ENCODE peak calls at places on chromosomes 12 and 14, in seven cellular contexts. U is upper lobe of right lung; I is PC-3; F is activated B cell treated with CpG ODN at 0.5 μM for 24 hours; T is GM23338; N is CD4-positive, alpha-beta T cell; K is tibial artery. Z is an unnamed sample.

GRCh38 chr14:38065101-38065762 is 142.5 kb upstream of the SSTR1 start:
- DNase-seq in U (no peak), I (no peak), F (no peak), T (peak; percentile 29), N (peak; percentile 30), K (no peak), Z (no peak)

GRCh38 chr14:104770851-104771272 is 17.9 kb downstream of the SIVA1 start:
- DNase-seq in U (no peak), I (peak; percentile 38), F (no peak), T (peak; percentile 53), N (no peak), K (no peak), Z (no peak)

GRCh38 chr12:102629262-102629888 is 149.0 kb upstream of the IGF1 start:
- DNase-seq in U (no peak), I (no peak), F (no peak), T (no peak), N (no peak), K (no peak), Z (no peak)

GRCh38 chr12:106733660-106734059 is 40.8 kb upstream of the RIC8B start:
- DNase-seq in U (no peak), I (no peak), F (no peak), T (no peak), N (no peak), K (no peak), Z (no peak)

GRCh38 chr12:15214851-15215601 is 6.2 kb downstream of the RERG start:
- DNase-seq in U (no peak), I (no peak), F (no peak), T (no peak), N (no peak), K (no peak), Z (no peak)

GRCh38 chr14:72155379-72155993 is 223.3 kb downstream of the RGS6 start:
- DNase-seq in U (no peak), I (no peak), F (no peak), T (no peak), N (no peak), K (no peak), Z (no peak)

GRCh38 chr14:20631023-20631820 is 10.3 kb downstream of the OR6S1 start:
- DNase-seq in U (no peak), I (peak; percentile 86), F (no peak), T (peak; percentile 73), N (no peak), K (peak; percentile 42), Z (no peak)

GRCh38 chr14:77541905-77542304 is 43.3 kb upstream of the ISM2 start:
- DNase-seq in U (no peak), I (no peak), F (no peak), T (no peak), N (no peak), K (no peak), Z (no peak)

GRCh38 chr14:64807588-64807987 is 72.1 kb downstream of the SPTB start:
- DNase-seq in U (peak; percentile 62), I (peak; percentile 12), F (no peak), T (no peak), N (no peak), K (no peak), Z (no peak)

GRCh38 chr12:79834712-79835376 is 100.1 kb downstream of the PPP1R12A start:
- DNase-seq in U (no peak), I (no peak), F (no peak), T (no peak), N (no peak), K (no peak), Z (no peak)

GRCh38 chr12:119594772-119595445 is 1.3 kb downstream of the TMEM233 start:
- DNase-seq in U (peak; percentile 67), I (no peak), F (no peak), T (peak; percentile 51), N (no peak), K (no peak), Z (no peak)

GRCh38 chr12:115522010-115522409 is 755.5 kb downstream of the MED13L start:
- DNase-seq in U (no peak), I (no peak), F (no peak), T (no peak), N (no peak), K (no peak), Z (no peak)

GRCh38 chr12:109930028-109930800 is 30.1 kb downstream of the TCHP start:
- DNase-seq in U (no peak), I (no peak), F (no peak), T (no peak), N (no peak), K (no peak), Z (no peak)

GRCh38 chr12:62732861-62733427 is 202.0 kb downstream of the PPM1H start:
- DNase-seq in U (no peak), I (peak; percentile 71), F (no peak), T (no peak), N (no peak), K (no peak), Z (no peak)

GRCh38 chr12:6644903-6645302 is 2.3 kb downstream of the ACRBP start:
- DNase-seq in U (no peak), I (no peak), F (no peak), T (peak; percentile 66), N (no peak), K (peak; percentile 46), Z (no peak)
- TF ChIP-seq CTCF in U (peak; percentile 30), I (peak; percentile 16), F (no peak), T (peak; percentile 77), N (no peak), K (peak; percentile 32), Z (no peak)

GRCh38 chr14:94423465-94424056 is 29.0 kb downstream of the SERPINA11 start:
- DNase-seq in U (peak; percentile 87), I (peak; percentile 66), F (peak; percentile 21), T (peak; percentile 95), N (no peak), K (peak; percentile 58), Z (peak; percentile 71)
- TF ChIP-seq CTCF in U (peak; percentile 65), I (peak; percentile 70), F (no peak), T (peak; percentile 91), N (peak; percentile 37), K (peak; percentile 36), Z (peak; percentile 84)

GRCh38 chr12:124498870-124499753 is 68.3 kb downstream of the NCOR2 start:
- DNase-seq in U (no peak), I (no peak), F (no peak), T (no peak), N (no peak), K (no peak), Z (no peak)
- TF ChIP-seq CTCF in U (no peak), I (peak; percentile 42), F (no peak), T (peak; percentile 53), N (no peak), K (no peak), Z (no peak)

GRCh38 chr14:58297762-58298476 is 436 bp upstream of the ARID4A start:
- DNase-seq in U (peak; percentile 99), I (peak; percentile 100), F (peak; percentile 91), T (peak; percentile 100), N (peak; percentile 97), K (peak; percentile 97), Z (peak; percentile 98)
- TF ChIP-seq CTCF in U (no peak), I (peak; percentile 24), F (no peak), T (no peak), N (no peak), K (no peak), Z (no peak)

GRCh38 chr14:69002069-69002468 is 23.0 kb upstream of the ACTN1 start:
- DNase-seq in U (no peak), I (peak; percentile 63), F (no peak), T (peak; percentile 59), N (no peak), K (no peak), Z (no peak)
- TF ChIP-seq CTCF in U (peak; percentile 37), I (peak; percentile 56), F (no peak), T (peak; percentile 66), N (no peak), K (peak; percentile 10), Z (no peak)

GRCh38 chr14:73937012-73937411 is 12.9 kb downstream of the FAM161B start:
- DNase-seq in U (no peak), I (no peak), F (no peak), T (no peak), N (no peak), K (no peak), Z (no peak)

DNA sequence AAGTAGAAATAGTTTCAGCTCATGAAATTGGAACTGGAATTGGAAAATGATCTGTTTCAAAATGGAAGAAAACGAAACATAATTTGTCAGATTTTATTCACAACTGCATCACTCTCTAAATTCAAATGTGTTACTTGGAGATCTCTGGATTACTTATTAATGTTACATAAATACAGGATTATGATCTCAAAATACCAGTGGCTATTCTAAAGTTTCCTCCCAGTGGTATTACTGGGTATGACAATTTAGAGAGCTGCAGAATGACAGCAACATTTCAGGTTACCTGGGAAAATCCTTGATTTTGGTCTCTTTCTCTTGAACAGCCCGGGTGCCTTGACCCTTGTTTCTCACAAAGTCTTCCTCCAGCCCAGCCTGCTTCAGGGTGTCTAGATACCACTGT is 14.2 kb downstream of the FAM161B start:
- DNase-seq in U (no peak), I (peak; percentile 63), F (no peak), T (peak; percentile 51), N (no peak), K (no peak), Z (no peak)
- TF ChIP-seq CTCF in U (no peak), I (peak; percentile 56), F (no peak), T (no peak), N (peak; percentile 6), K (no peak), Z (peak; percentile 68)

GRCh38 chr12:32755051-32755653 is 545 bp downstream of the YARS2 start:
- DNase-seq in U (peak; percentile 90), I (peak; percentile 91), F (peak; percentile 64), T (peak; percentile 91), N (peak; percentile 42), K (peak; percentile 52), Z (peak; percentile 83)

GRCh38 chr12:32757159-32757556 is 1.5 kb upstream of the YARS2 start:
- DNase-seq in U (no peak), I (no peak), F (no peak), T (no peak), N (no peak), K (no peak), Z (no peak)

GRCh38 chr12:32755654-32756475 is at the start of gene YARS2:
- DNase-seq in U (peak; percentile 94), I (peak; percentile 96), F (peak; percentile 75), T (peak; percentile 99), N (peak; percentile 85), K (peak; percentile 96), Z (peak; percentile 89)

GRCh38 chr12:32754101-32754500 is 1.6 kb downstream of the YARS2 start:
- DNase-seq in U (no peak), I (peak; percentile 35), F (no peak), T (peak; percentile 8), N (no peak), K (no peak), Z (no peak)

GRCh38 chr12:32756476-32757158 is 920 bp upstream of the YARS2 start:
- DNase-seq in U (no peak), I (peak; percentile 55), F (no peak), T (peak; percentile 26), N (no peak), K (no peak), Z (no peak)
- TF ChIP-seq CTCF in U (no peak), I (no peak), F (no peak), T (no peak), N (peak; percentile 67), K (no peak), Z (no peak)

Z was measured in type B pancreatic cell.